ENCODE peak calls at places on chromosome 13, in nine cellular contexts. One of them, this sample, is unnamed.

GRCh38 chr13:24213932-24214331 is 53.4 kb downstream of the SPATA13 start:
- DNase-seq in stomach: no peak
- DNase-seq in transverse colon: no peak
- DNase-seq in cardiac muscle cell: no peak
- DNase-seq in heart left ventricle: no peak
- DNase-seq in SK-N-SH: no peak
- DNase-seq in tibial nerve: no peak
- DNase-seq in breast epithelium: no peak
- DNase-seq in trophoblast cell: no peak
- DNase-seq in this sample: no peak

GRCh38 chr13:28716511-28716910 is 2.3 kb downstream of the SLC46A3 start:
- DNase-seq in breast epithelium: peak; percentile 38
- DNase-seq in heart left ventricle: no peak
- DNase-seq in trophoblast cell: no peak
- DNase-seq in tibial nerve: no peak
- DNase-seq in transverse colon: peak; percentile 77
- DNase-seq in cardiac muscle cell: no peak
- DNase-seq in stomach: no peak
- DNase-seq in SK-N-SH: no peak
- DNase-seq in this sample: no peak

GRCh38 chr13:95921485-95921884 is 131.7 kb downstream of the UGGT2 start:
- DNase-seq in cardiac muscle cell: no peak
- DNase-seq in stomach: no peak
- DNase-seq in heart left ventricle: no peak
- DNase-seq in tibial nerve: no peak
- DNase-seq in breast epithelium: no peak
- DNase-seq in trophoblast cell: no peak
- DNase-seq in transverse colon: no peak
- DNase-seq in SK-N-SH: no peak
- DNase-seq in this sample: no peak

GRCh38 chr13:33728271-33729037 is 89.5 kb upstream of the RFC3 start:
- DNase-seq in stomach: no peak
- DNase-seq in trophoblast cell: no peak
- DNase-seq in cardiac muscle cell: no peak
- DNase-seq in SK-N-SH: no peak
- DNase-seq in transverse colon: peak; percentile 8
- DNase-seq in breast epithelium: peak; percentile 44
- DNase-seq in heart left ventricle: no peak
- DNase-seq in tibial nerve: peak; percentile 46
- DNase-seq in this sample: no peak

GRCh38 chr13:112890316-112891131 is 78.5 kb upstream of the MCF2L start:
- DNase-seq in stomach: no peak
- DNase-seq in tibial nerve: no peak
- DNase-seq in cardiac muscle cell: no peak
- DNase-seq in heart left ventricle: peak; percentile 59
- DNase-seq in SK-N-SH: no peak
- DNase-seq in breast epithelium: no peak
- DNase-seq in trophoblast cell: no peak
- DNase-seq in transverse colon: no peak
- DNase-seq in this sample: no peak

GRCh38 chr13:81697826-81698225 is 1356.9 kb upstream of the SPRY2 start:
- DNase-seq in SK-N-SH: no peak
- DNase-seq in stomach: no peak
- DNase-seq in cardiac muscle cell: no peak
- DNase-seq in breast epithelium: no peak
- DNase-seq in trophoblast cell: no peak
- DNase-seq in tibial nerve: no peak
- DNase-seq in transverse colon: no peak
- DNase-seq in heart left ventricle: no peak
- DNase-seq in this sample: no peak

GRCh38 chr13:43111887-43112400 is 88.6 kb downstream of the DNAJC15 start:
- DNase-seq in breast epithelium: no peak
- DNase-seq in tibial nerve: no peak
- DNase-seq in cardiac muscle cell: no peak
- DNase-seq in transverse colon: no peak
- DNase-seq in stomach: no peak
- DNase-seq in heart left ventricle: no peak
- DNase-seq in trophoblast cell: no peak
- DNase-seq in SK-N-SH: no peak
- DNase-seq in this sample: no peak

GRCh38 chr13:73228546-73228945 is 169.7 kb downstream of the KLF5 start:
- DNase-seq in breast epithelium: no peak
- DNase-seq in SK-N-SH: no peak
- DNase-seq in stomach: no peak
- DNase-seq in trophoblast cell: no peak
- DNase-seq in cardiac muscle cell: no peak
- DNase-seq in heart left ventricle: no peak
- DNase-seq in tibial nerve: no peak
- DNase-seq in transverse colon: no peak
- DNase-seq in this sample: no peak

GRCh38 chr13:94176576-94176975 is 302.9 kb downstream of the DCT start:
- DNase-seq in breast epithelium: no peak
- DNase-seq in stomach: no peak
- DNase-seq in cardiac muscle cell: no peak
- DNase-seq in trophoblast cell: no peak
- DNase-seq in tibial nerve: no peak
- DNase-seq in heart left ventricle: no peak
- DNase-seq in transverse colon: no peak
- DNase-seq in SK-N-SH: no peak
- DNase-seq in this sample: no peak

GRCh38 chr13:43760257-43760656 is 26.5 kb downstream of the ENOX1 start:
- DNase-seq in tibial nerve: no peak
- DNase-seq in SK-N-SH: no peak
- DNase-seq in cardiac muscle cell: no peak
- DNase-seq in trophoblast cell: no peak
- DNase-seq in heart left ventricle: no peak
- DNase-seq in transverse colon: no peak
- DNase-seq in stomach: no peak
- DNase-seq in breast epithelium: no peak
- DNase-seq in this sample: no peak

GRCh38 chr13:46207828-46208227 is 3.9 kb upstream of the LRRC63 start:
- DNase-seq in tibial nerve: no peak
- DNase-seq in transverse colon: no peak
- DNase-seq in breast epithelium: no peak
- DNase-seq in cardiac muscle cell: no peak
- DNase-seq in stomach: no peak
- DNase-seq in heart left ventricle: no peak
- DNase-seq in SK-N-SH: no peak
- DNase-seq in trophoblast cell: no peak
- DNase-seq in this sample: no peak

GRCh38 chr13:98214008-98214643 is 37.1 kb upstream of the RNF113B start:
- DNase-seq in trophoblast cell: no peak
- DNase-seq in transverse colon: no peak
- DNase-seq in tibial nerve: no peak
- DNase-seq in cardiac muscle cell: no peak
- DNase-seq in heart left ventricle: no peak
- DNase-seq in stomach: no peak
- DNase-seq in breast epithelium: no peak
- DNase-seq in SK-N-SH: no peak
- DNase-seq in this sample: no peak

GRCh38 chr13:51396352-51396751 is 56.5 kb downstream of the INTS6 start:
- DNase-seq in heart left ventricle: no peak
- DNase-seq in stomach: no peak
- DNase-seq in cardiac muscle cell: no peak
- DNase-seq in transverse colon: no peak
- DNase-seq in trophoblast cell: no peak
- DNase-seq in SK-N-SH: no peak
- DNase-seq in tibial nerve: no peak
- DNase-seq in breast epithelium: no peak
- DNase-seq in this sample: no peak

GRCh38 chr13:113971471-113972231 is 2.2 kb downstream of the C13orf46 start:
- DNase-seq in SK-N-SH: no peak
- DNase-seq in transverse colon: no peak
- DNase-seq in cardiac muscle cell: no peak
- DNase-seq in tibial nerve: no peak
- DNase-seq in heart left ventricle: peak; percentile 60
- DNase-seq in trophoblast cell: no peak
- DNase-seq in breast epithelium: no peak
- DNase-seq in stomach: no peak
- DNase-seq in this sample: no peak

GRCh38 chr13:90591927-90592268 is 755.6 kb upstream of the MIR17HG start:
- DNase-seq in stomach: no peak
- DNase-seq in breast epithelium: no peak
- DNase-seq in cardiac muscle cell: no peak
- DNase-seq in heart left ventricle: no peak
- DNase-seq in trophoblast cell: no peak
- DNase-seq in tibial nerve: no peak
- DNase-seq in transverse colon: no peak
- DNase-seq in SK-N-SH: no peak
- DNase-seq in this sample: no peak

DNA sequence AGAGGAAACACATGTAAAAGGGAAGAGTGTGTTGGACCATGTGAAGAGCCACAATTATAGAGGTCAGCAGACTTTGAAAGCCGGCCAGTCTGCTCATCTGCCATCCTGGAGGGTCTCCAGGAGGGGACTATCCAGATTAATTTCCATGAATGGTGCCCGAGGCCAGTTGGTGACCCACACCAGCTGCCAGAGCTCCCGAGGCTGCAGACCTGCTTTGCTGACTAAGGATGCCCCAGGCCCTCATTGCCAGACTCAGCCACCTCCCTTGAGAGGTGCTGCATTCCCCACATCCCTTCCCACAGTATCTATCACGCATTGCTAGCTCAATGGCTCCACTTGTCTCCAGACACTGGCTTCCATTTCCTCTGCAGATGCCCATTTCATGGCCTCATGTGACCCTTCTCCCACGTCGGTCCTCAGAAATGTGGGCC is 110.3 kb downstream of the NALCN start:
- DNase-seq in cardiac muscle cell: no peak
- DNase-seq in trophoblast cell: peak; percentile 80
- DNase-seq in stomach: no peak
- DNase-seq in transverse colon: no peak
- DNase-seq in breast epithelium: no peak
- DNase-seq in tibial nerve: no peak
- DNase-seq in SK-N-SH: peak; percentile 6
- DNase-seq in heart left ventricle: no peak
- DNase-seq in this sample: no peak
- H3K9me3 ChIP-seq in cardiac muscle cell: no peaks in the 10 kb centered on the region
- H3K9me3 ChIP-seq in trophoblast cell: no peaks in the 10 kb centered on the region
- H3K9me3 ChIP-seq in stomach: no peaks in the 10 kb centered on the region
- H3K9me3 ChIP-seq in transverse colon: no peaks in the 10 kb centered on the region
- H3K9me3 ChIP-seq in breast epithelium: no peaks in the 10 kb centered on the region
- H3K9me3 ChIP-seq in tibial nerve: no peaks in the 10 kb centered on the region
- H3K9me3 ChIP-seq in SK-N-SH: no peaks in the 10 kb centered on the region
- H3K9me3 ChIP-seq in heart left ventricle: no peaks in the 10 kb centered on the region
- H3K9me3 ChIP-seq in this sample: no peaks in the 10 kb centered on the region

GRCh38 chr13:48624016-48624415 is 29.7 kb upstream of the CYSLTR2 start:
- DNase-seq in breast epithelium: no peak
- DNase-seq in cardiac muscle cell: no peak
- DNase-seq in stomach: no peak
- DNase-seq in trophoblast cell: no peak
- DNase-seq in heart left ventricle: no peak
- DNase-seq in tibial nerve: no peak
- DNase-seq in SK-N-SH: no peak
- DNase-seq in transverse colon: no peak
- DNase-seq in this sample: no peak
- H3K9me3 ChIP-seq in breast epithelium: peaks cover 5% of the 10 kb centered on the region
- H3K9me3 ChIP-seq in cardiac muscle cell: no peaks in the 10 kb centered on the region
- H3K9me3 ChIP-seq in stomach: peaks cover 21% of the 10 kb centered on the region
- H3K9me3 ChIP-seq in trophoblast cell: peaks cover 2% of the 10 kb centered on the region
- H3K9me3 ChIP-seq in heart left ventricle: peaks cover 10% of the 10 kb centered on the region
- H3K9me3 ChIP-seq in tibial nerve: peaks cover 15% of the 10 kb centered on the region
- H3K9me3 ChIP-seq in SK-N-SH: no peaks in the 10 kb centered on the region
- H3K9me3 ChIP-seq in transverse colon: no peaks in the 10 kb centered on the region
- H3K9me3 ChIP-seq in this sample: no peaks in the 10 kb centered on the region

DNA sequence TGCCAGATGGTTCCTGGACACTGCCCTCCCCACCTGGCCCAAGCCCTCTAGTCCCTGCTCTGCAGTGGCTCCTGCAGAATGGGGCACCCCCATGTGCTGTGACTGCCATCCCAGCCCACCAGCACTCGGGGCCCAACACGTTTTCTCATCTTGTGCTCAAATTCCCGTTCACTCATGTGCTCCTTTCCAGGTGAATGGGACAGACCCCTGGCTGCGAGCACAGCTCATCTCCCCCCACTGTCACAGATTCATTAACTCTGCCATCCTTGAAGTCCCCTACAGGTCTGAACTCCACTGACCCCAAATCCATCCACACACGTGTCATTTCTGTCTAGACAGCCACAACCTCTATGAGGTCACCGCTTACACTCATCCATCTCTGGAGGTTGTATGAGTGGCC is 23.6 kb downstream of the TUBA3C start:
- DNase-seq in breast epithelium: no peak
- DNase-seq in heart left ventricle: no peak
- DNase-seq in trophoblast cell: no peak
- DNase-seq in stomach: no peak
- DNase-seq in SK-N-SH: no peak
- DNase-seq in transverse colon: no peak
- DNase-seq in tibial nerve: no peak
- DNase-seq in cardiac muscle cell: no peak
- DNase-seq in this sample: no peak
- H3K9me3 ChIP-seq in breast epithelium: peaks cover 10% of the 10 kb centered on the region
- H3K9me3 ChIP-seq in heart left ventricle: peaks cover 4% of the 10 kb centered on the region
- H3K9me3 ChIP-seq in trophoblast cell: peaks cover 88% of the 10 kb centered on the region
- H3K9me3 ChIP-seq in stomach: peaks cover 37% of the 10 kb centered on the region
- H3K9me3 ChIP-seq in SK-N-SH: no peaks in the 10 kb centered on the region
- H3K9me3 ChIP-seq in transverse colon: peaks cover 3% of the 10 kb centered on the region
- H3K9me3 ChIP-seq in tibial nerve: peaks cover 18% of the 10 kb centered on the region
- H3K9me3 ChIP-seq in cardiac muscle cell: no peaks in the 10 kb centered on the region
- H3K9me3 ChIP-seq in this sample: no peaks in the 10 kb centered on the region

GRCh38 chr13:71629167-71629566 is 237.8 kb downstream of the DACH1 start:
- DNase-seq in transverse colon: no peak
- DNase-seq in trophoblast cell: no peak
- DNase-seq in breast epithelium: no peak
- DNase-seq in cardiac muscle cell: no peak
- DNase-seq in tibial nerve: no peak
- DNase-seq in SK-N-SH: no peak
- DNase-seq in heart left ventricle: no peak
- DNase-seq in stomach: no peak
- DNase-seq in this sample: no peak

GRCh38 chr13:71625183-71625582 is 241.8 kb downstream of the DACH1 start:
- DNase-seq in breast epithelium: no peak
- DNase-seq in trophoblast cell: no peak
- DNase-seq in tibial nerve: no peak
- DNase-seq in heart left ventricle: no peak
- DNase-seq in stomach: no peak
- DNase-seq in transverse colon: no peak
- DNase-seq in cardiac muscle cell: no peak
- DNase-seq in SK-N-SH: no peak
- DNase-seq in this sample: no peak

GRCh38 chr13:71626396-71626795 is 240.6 kb downstream of the DACH1 start:
- DNase-seq in breast epithelium: no peak
- DNase-seq in transverse colon: no peak
- DNase-seq in cardiac muscle cell: no peak
- DNase-seq in heart left ventricle: no peak
- DNase-seq in tibial nerve: no peak
- DNase-seq in trophoblast cell: no peak
- DNase-seq in SK-N-SH: no peak
- DNase-seq in stomach: no peak
- DNase-seq in this sample: no peak

GRCh38 chr13:71624641-71625040 is 242.4 kb downstream of the DACH1 start:
- DNase-seq in SK-N-SH: no peak
- DNase-seq in transverse colon: no peak
- DNase-seq in stomach: no peak
- DNase-seq in heart left ventricle: no peak
- DNase-seq in breast epithelium: no peak
- DNase-seq in cardiac muscle cell: no peak
- DNase-seq in tibial nerve: no peak
- DNase-seq in trophoblast cell: no peak
- DNase-seq in this sample: no peak

GRCh38 chr13:71625694-71626093 is 241.3 kb downstream of the DACH1 start:
- DNase-seq in heart left ventricle: no peak
- DNase-seq in SK-N-SH: no peak
- DNase-seq in breast epithelium: no peak
- DNase-seq in stomach: no peak
- DNase-seq in transverse colon: no peak
- DNase-seq in trophoblast cell: no peak
- DNase-seq in tibial nerve: no peak
- DNase-seq in cardiac muscle cell: no peak
- DNase-seq in this sample: no peak
- H3K9me3 ChIP-seq in heart left ventricle: no peaks in the 10 kb centered on the region
- H3K9me3 ChIP-seq in SK-N-SH: no peaks in the 10 kb centered on the region
- H3K9me3 ChIP-seq in breast epithelium: no peaks in the 10 kb centered on the region
- H3K9me3 ChIP-seq in stomach: no peaks in the 10 kb centered on the region
- H3K9me3 ChIP-seq in transverse colon: no peaks in the 10 kb centered on the region
- H3K9me3 ChIP-seq in trophoblast cell: no peaks in the 10 kb centered on the region
- H3K9me3 ChIP-seq in tibial nerve: no peaks in the 10 kb centered on the region
- H3K9me3 ChIP-seq in cardiac muscle cell: no peaks in the 10 kb centered on the region
- H3K9me3 ChIP-seq in this sample: no peaks in the 10 kb centered on the region

This sample was measured in T-helper 17 cell.